ENCODE peak calls at places on chromosomes 1 and 21, in ten cellular contexts. P is H9, M is uterus, D is fibroblast of lung, X is cardiac muscle cell, I is heart left ventricle, Y is right atrium auricular region, L is cardiac fibroblast, H is astrocyte of the spinal cord, A is choroid plexus epithelial cell. N is an unnamed sample.

GRCh38 chr1:185627136-185627535 is 107.1 kb upstream of the HMCN1 start:
- DNase-seq in Y (no peak), D (no peak), P (no peak), A (no peak), M (no peak), L (no peak), I (no peak), X (no peak), H (no peak), N (no peak)

GRCh38 chr1:116314305-116314919 is 58.6 kb upstream of the ATP1A1 start:
- DNase-seq in L (peak; percentile 39), I (no peak), A (peak; percentile 6), M (no peak), Y (no peak), D (no peak), X (peak; percentile 41), H (no peak), P (no peak), N (no peak)

GRCh38 chr1:54045487-54045886 is 7.5 kb downstream of the TMEM59 start:
- DNase-seq in A (no peak), D (no peak), I (no peak), P (no peak), X (no peak), M (no peak), Y (no peak), L (no peak), H (no peak), N (no peak)

GRCh38 chr1:191895462-191896058 is 262.7 kb upstream of the RGS18 start:
- DNase-seq in M (no peak), P (no peak), I (no peak), D (no peak), X (no peak), Y (no peak), H (no peak), L (no peak), A (no peak), N (no peak)

GRCh38 chr1:15680614-15681345 is 3.3 kb upstream of the PLEKHM2 start:
- DNase-seq in I (no peak), L (peak; percentile 89), D (peak; percentile 91), X (peak; percentile 86), P (no peak), Y (no peak), M (no peak), A (peak; percentile 95), H (peak; percentile 77), N (no peak)

GRCh38 chr1:178497903-178498478 is 1.2 kb upstream of the CLEC20A start:
- DNase-seq in P (peak; percentile 9), D (no peak), L (no peak), H (no peak), X (no peak), M (no peak), I (no peak), Y (peak; percentile 26), A (no peak), N (no peak)

GRCh38 chr1:108080448-108080847 is 115.5 kb upstream of the VAV3 start:
- DNase-seq in P (no peak), X (no peak), H (no peak), I (no peak), Y (no peak), L (no peak), A (no peak), D (no peak), M (no peak), N (no peak)

GRCh38 chr1:160942926-160943325 is 11.7 kb downstream of the ITLN2 start:
- DNase-seq in M (no peak), H (no peak), D (no peak), I (no peak), X (peak; percentile 33), P (no peak), L (peak; percentile 38), Y (no peak), A (peak; percentile 11), N (no peak)

GRCh38 chr21:27519357-27519756 is 552.5 kb upstream of the ADAMTS5 start:
- DNase-seq in D (peak; percentile 82), X (peak; percentile 72), I (no peak), A (peak; percentile 87), Y (no peak), H (peak; percentile 87), P (no peak), M (no peak), L (peak; percentile 61), N (no peak)

GRCh38 chr1:19577001-19577400 is 67.1 kb upstream of the NBL1 start:
- DNase-seq in H (peak; percentile 13), A (no peak), L (peak; percentile 68), P (no peak), I (no peak), M (peak; percentile 47), X (peak; percentile 56), D (peak; percentile 31), Y (no peak), N (no peak)

GRCh38 chr1:19582318-19582717 is 61.8 kb upstream of the NBL1 start:
- DNase-seq in D (no peak), X (no peak), Y (no peak), L (no peak), A (no peak), I (peak; percentile 77), P (peak; percentile 87), H (no peak), M (no peak), N (peak; percentile 67)

GRCh38 chr21:36699546-36700294 is 805 bp downstream of the SIM2 start:
- DNase-seq in I (no peak), L (no peak), X (no peak), A (no peak), D (no peak), H (no peak), Y (no peak), P (no peak), M (no peak), N (no peak)

GRCh38 chr21:46000731-46001641 is 19.4 kb downstream of the COL6A1 start:
- DNase-seq in A (no peak), P (peak; percentile 38), L (no peak), H (no peak), I (peak; percentile 58), D (no peak), X (no peak), Y (peak; percentile 56), M (peak; percentile 42), N (peak; percentile 9)

GRCh38 chr1:167054946-167055630 is 35.1 kb downstream of the GPA33 start:
- DNase-seq in X (no peak), P (no peak), Y (no peak), D (no peak), H (no peak), M (no peak), L (no peak), I (no peak), A (no peak), N (no peak)

GRCh38 chr1:167054531-167054930 is 35.6 kb downstream of the GPA33 start:
- DNase-seq in M (no peak), I (no peak), P (no peak), H (no peak), X (no peak), Y (no peak), L (no peak), D (no peak), A (no peak), N (no peak)

GRCh38 chr1:167056529-167057296 is 33.5 kb downstream of the GPA33 start:
- DNase-seq in Y (no peak), M (no peak), A (no peak), X (no peak), L (no peak), I (no peak), P (peak; percentile 34), H (no peak), D (no peak), N (no peak)

GRCh38 chr1:167051907-167052306 is 38.3 kb downstream of the GPA33 start:
- DNase-seq in Y (no peak), I (no peak), X (no peak), P (no peak), A (no peak), L (no peak), M (no peak), H (no peak), D (no peak), N (no peak)

GRCh38 chr1:167052389-167052788 is 37.8 kb downstream of the GPA33 start:
- DNase-seq in L (no peak), X (peak; percentile 12), H (no peak), I (no peak), Y (no peak), M (no peak), A (peak; percentile 37), P (peak; percentile 81), D (no peak), N (peak; percentile 26)
- TF ChIP-seq CTCF in L (peak; percentile 45), X (peak; percentile 46), H (peak; percentile 56), I (peak; percentile 45), Y (peak; percentile 25), M (no peak), A (peak; percentile 77), P (peak; percentile 85), D (peak; percentile 31), N (peak; percentile 62)

GRCh38 chr1:168235548-168235885 is 9.7 kb downstream of the SFT2D2 start:
- DNase-seq in I (no peak), L (peak; percentile 58), M (no peak), Y (no peak), X (peak; percentile 58), P (no peak), A (peak; percentile 35), D (peak; percentile 28), H (no peak), N (no peak)
- TF ChIP-seq CTCF in I (no peak), L (no peak), M (no peak), Y (no peak), X (no peak), P (no peak), A (no peak), D (no peak), H (no peak), N (peak; percentile 2)

GRCh38 chr1:159247266-159247665 is 42.6 kb downstream of the ACKR1 start:
- DNase-seq in A (no peak), Y (no peak), L (peak; percentile 31), M (no peak), X (peak; percentile 44), P (no peak), D (no peak), I (no peak), H (no peak), N (no peak)

GRCh38 chr1:159248311-159248710 is 43.6 kb downstream of the ACKR1 start:
- DNase-seq in X (no peak), P (no peak), Y (no peak), M (no peak), L (no peak), I (no peak), A (no peak), H (no peak), D (no peak), N (no peak)

DNA sequence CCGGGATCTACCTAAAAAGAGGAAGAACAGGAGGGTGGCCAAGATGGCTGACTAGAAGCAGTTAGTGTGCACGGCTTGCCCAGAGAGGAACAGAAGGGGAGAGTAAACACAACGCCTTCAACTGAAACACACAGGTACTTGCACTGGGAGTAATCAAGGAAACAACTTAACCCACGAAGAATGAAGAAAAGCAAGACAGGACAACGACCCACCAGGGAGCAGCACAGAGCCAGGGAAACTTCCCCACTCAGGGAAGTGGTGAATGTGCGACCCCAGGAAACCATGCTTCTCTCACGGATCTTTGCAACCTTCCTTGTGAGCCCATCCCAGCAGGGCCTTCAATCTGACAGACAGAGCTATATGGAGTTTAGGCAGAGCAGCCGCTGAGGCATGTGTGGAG is 46.1 kb downstream of the ACKR1 start:
- DNase-seq in A (no peak), I (no peak), Y (no peak), H (no peak), L (no peak), M (no peak), P (peak; percentile 37), X (peak; percentile 20), D (no peak), N (no peak)
- TF ChIP-seq CTCF in A (no peak), I (no peak), Y (no peak), H (no peak), L (no peak), M (no peak), P (peak; percentile 26), X (no peak), D (no peak), N (no peak)

GRCh38 chr1:32828341-32828740 is 10.9 kb downstream of the S100PBP start:
- DNase-seq in I (no peak), P (no peak), L (peak; percentile 35), X (peak; percentile 30), D (peak; percentile 11), M (no peak), H (peak; percentile 17), Y (no peak), A (peak; percentile 52), N (no peak)
- TF ChIP-seq CTCF in I (peak; percentile 31), P (peak; percentile 41), L (no peak), X (peak; percentile 22), D (no peak), M (no peak), H (peak; percentile 30), Y (no peak), A (peak; percentile 40), N (no peak)